ENCODE peak calls at places on chromosomes 2 and 18, in eight cellular contexts. O is T-cell; T is tibial artery; A is lung; R is NCI-H2107; L is left ventricle myocardium superior; D is CD4-positive, alpha-beta T cell; F is T-helper 17 cell. X is an unnamed sample.

GRCh38 chr2:199136681-199137080 is 321.1 kb downstream of the SATB2 start:
- DNase-seq in T (no peak), L (no peak), O (no peak), D (no peak), R (no peak), F (no peak), A (no peak), X (no peak)

GRCh38 chr2:43605851-43606250 is 10.0 kb upstream of the THADA start:
- DNase-seq in A (no peak), D (no peak), T (no peak), O (no peak), R (no peak), L (no peak), F (no peak), X (no peak)

GRCh38 chr18:70781860-70782453 is 493.1 kb downstream of the SOCS6 start:
- DNase-seq in O (peak; percentile 48), T (peak; percentile 29), A (peak; percentile 57), L (no peak), R (peak; percentile 10), D (peak; percentile 60), F (peak; percentile 14), X (peak; percentile 59)

GRCh38 chr2:145068509-145068908 is 548.6 kb upstream of the ZEB2 start:
- DNase-seq in D (no peak), F (no peak), T (no peak), R (no peak), A (no peak), L (no peak), O (no peak), X (no peak)

GRCh38 chr18:59874166-59874565 is 25.6 kb upstream of the PMAIP1 start:
- DNase-seq in O (no peak), L (no peak), D (no peak), A (no peak), T (no peak), R (no peak), F (no peak), X (no peak)

GRCh38 chr18:41985914-41986313 is 30.9 kb downstream of the PIK3C3 start:
- DNase-seq in D (no peak), F (no peak), T (no peak), O (no peak), A (no peak), R (no peak), L (no peak), X (no peak)

GRCh38 chr2:232538671-232539070 is 821 bp upstream of the CHRNG start:
- DNase-seq in F (no peak), L (no peak), O (no peak), T (no peak), D (no peak), R (no peak), A (no peak), X (no peak)

GRCh38 chr2:39629646-39630045 is 36.1 kb upstream of the TMEM178A start:
- DNase-seq in A (no peak), D (no peak), L (no peak), F (no peak), T (no peak), O (no peak), R (no peak), X (no peak)

GRCh38 chr2:177093384-177093783 is 119.2 kb upstream of the HNRNPA3 start:
- DNase-seq in F (no peak), L (no peak), R (no peak), D (no peak), T (no peak), A (no peak), O (no peak), X (no peak)

GRCh38 chr2:188701836-188702235 is 272.3 kb upstream of the COL3A1 start:
- DNase-seq in A (no peak), T (no peak), O (no peak), D (no peak), F (no peak), R (no peak), L (no peak), X (no peak)

GRCh38 chr18:58823385-58823784 is 41.3 kb upstream of the ZNF532 start:
- DNase-seq in A (no peak), O (no peak), F (no peak), T (no peak), D (no peak), R (no peak), L (no peak), X (no peak)

GRCh38 chr2:17800693-17801458 is 15.4 kb upstream of the MSGN1 start:
- DNase-seq in A (no peak), D (no peak), R (peak; percentile 44), T (no peak), O (no peak), L (no peak), F (no peak), X (no peak)

GRCh38 chr2:75140288-75140687 is 59.0 kb downstream of the TACR1 start:
- DNase-seq in O (no peak), A (no peak), T (no peak), L (no peak), F (no peak), R (no peak), D (no peak), X (no peak)

GRCh38 chr2:199775297-199775696 is 75.7 kb downstream of the FTCDNL1 start:
- DNase-seq in O (no peak), D (no peak), R (no peak), T (no peak), A (no peak), F (no peak), L (no peak), X (no peak)

GRCh38 chr2:216081487-216082387 is at the start of the genes PECR and TMEM169:
- DNase-seq in L (peak; percentile 90), O (peak; percentile 32), T (peak; percentile 74), F (peak; percentile 72), A (peak; percentile 83), D (peak; percentile 52), R (peak; percentile 66), X (peak; percentile 89)

GRCh38 chr18:28174181-28174906 is 2.6 kb downstream of the CDH2 start:
- DNase-seq in D (no peak), O (no peak), R (no peak), F (no peak), L (no peak), T (no peak), A (no peak), X (no peak)

GRCh38 chr2:149042881-149043280 is 4.4 kb downstream of the LYPD6B start:
- DNase-seq in D (no peak), F (no peak), T (no peak), A (no peak), R (no peak), L (no peak), O (no peak), X (no peak)

GRCh38 chr2:3780477-3781402 is 77.4 kb downstream of the DCDC2C start:
- DNase-seq in L (peak; percentile 70), R (no peak), T (no peak), D (peak; percentile 16), A (peak; percentile 49), F (no peak), O (no peak), X (peak; percentile 60)

GRCh38 chr18:6627621-6628020 is 101.9 kb upstream of the ARHGAP28 start:
- DNase-seq in L (no peak), F (no peak), O (no peak), D (no peak), T (no peak), A (no peak), R (no peak), X (no peak)

GRCh38 chr2:50786345-50786744 is 245.6 kb downstream of the NRXN1 start:
- DNase-seq in O (no peak), D (no peak), T (no peak), R (no peak), L (no peak), F (no peak), A (no peak), X (no peak)